ENCODE peak calls at places on chromosomes 5 and 9, in six cellular contexts. One of them, this sample, is unnamed.

GRCh38 chr9:82488702-82489578 is 500.4 kb downstream of the SPATA31D1 start:
- DNase-seq in ovary: no peak
- DNase-seq in LoVo: no peak
- DNase-seq in cardiac muscle cell: peak
- DNase-seq in GM12865: peak
- DNase-seq in heart left ventricle: no peak
- DNase-seq in this sample: no peak

GRCh38 chr9:86909388-86909787 is 37.9 kb downstream of the GAS1 start:
- DNase-seq in cardiac muscle cell: peak
- DNase-seq in GM12865: no peak
- DNase-seq in heart left ventricle: no peak
- DNase-seq in LoVo: no peak
- DNase-seq in ovary: no peak
- DNase-seq in this sample: no peak

GRCh38 chr5:73120222-73121108 is at the start of gene TMEM171:
- DNase-seq in heart left ventricle: no peak
- DNase-seq in GM12865: no peak
- DNase-seq in cardiac muscle cell: peak
- DNase-seq in LoVo: peak
- DNase-seq in ovary: no peak
- DNase-seq in this sample: no peak

GRCh38 chr9:100848731-100849130 is 179.8 kb upstream of the PLPPR1 start:
- DNase-seq in GM12865: no peak
- DNase-seq in heart left ventricle: no peak
- DNase-seq in cardiac muscle cell: peak
- DNase-seq in ovary: no peak
- DNase-seq in LoVo: no peak
- DNase-seq in this sample: no peak

GRCh38 chr9:126647585-126648110 is 33.9 kb downstream of the LMX1B start:
- DNase-seq in heart left ventricle: peak
- DNase-seq in GM12865: no peak
- DNase-seq in ovary: no peak
- DNase-seq in LoVo: no peak
- DNase-seq in cardiac muscle cell: no peak
- DNase-seq in this sample: no peak

GRCh38 chr5:69007726-69008368 is 86.0 kb upstream of the SLC30A5 start:
- DNase-seq in LoVo: peak
- DNase-seq in cardiac muscle cell: peak
- DNase-seq in ovary: peak
- DNase-seq in heart left ventricle: peak
- DNase-seq in GM12865: peak
- DNase-seq in this sample: peak

GRCh38 chr9:14214065-14214684 is 99.8 kb downstream of the NFIB start:
- DNase-seq in LoVo: no peak
- DNase-seq in ovary: no peak
- DNase-seq in heart left ventricle: no peak
- DNase-seq in cardiac muscle cell: no peak
- DNase-seq in GM12865: no peak
- DNase-seq in this sample: peak

GRCh38 chr5:1101991-1102713 is 9.7 kb downstream of the SLC12A7 start:
- DNase-seq in ovary: no peak
- DNase-seq in GM12865: no peak
- DNase-seq in LoVo: no peak
- DNase-seq in heart left ventricle: peak
- DNase-seq in cardiac muscle cell: peak
- DNase-seq in this sample: no peak

GRCh38 chr9:34408173-34408572 is 31.5 kb upstream of the MYORG start:
- DNase-seq in LoVo: no peak
- DNase-seq in cardiac muscle cell: no peak
- DNase-seq in GM12865: no peak
- DNase-seq in ovary: no peak
- DNase-seq in heart left ventricle: no peak
- DNase-seq in this sample: no peak

GRCh38 chr5:10987881-10988504 is 227.0 kb upstream of the DAP start:
- DNase-seq in heart left ventricle: peak
- DNase-seq in LoVo: peak
- DNase-seq in ovary: peak
- DNase-seq in GM12865: peak
- DNase-seq in cardiac muscle cell: peak
- DNase-seq in this sample: peak

GRCh38 chr5:151223447-151224264 is at the start of gene CCDC69:
- DNase-seq in LoVo: peak
- DNase-seq in ovary: peak
- DNase-seq in cardiac muscle cell: peak
- DNase-seq in GM12865: peak
- DNase-seq in heart left ventricle: peak
- DNase-seq in this sample: peak

GRCh38 chr5:157761690-157762611 is 18.4 kb downstream of the LSM11 start:
- DNase-seq in heart left ventricle: no peak
- DNase-seq in cardiac muscle cell: peak
- DNase-seq in GM12865: peak
- DNase-seq in LoVo: peak
- DNase-seq in ovary: no peak
- DNase-seq in this sample: peak

GRCh38 chr5:149604321-149604720 is 23.0 kb downstream of the ARHGEF37 start:
- DNase-seq in cardiac muscle cell: no peak
- DNase-seq in LoVo: no peak
- DNase-seq in GM12865: no peak
- DNase-seq in heart left ventricle: no peak
- DNase-seq in ovary: no peak
- DNase-seq in this sample: no peak

GRCh38 chr5:76422175-76422574 is 19.1 kb downstream of the IQGAP2 start:
- DNase-seq in heart left ventricle: no peak
- DNase-seq in ovary: no peak
- DNase-seq in LoVo: no peak
- DNase-seq in GM12865: no peak
- DNase-seq in cardiac muscle cell: no peak
- DNase-seq in this sample: no peak

GRCh38 chr9:38172601-38173000 is 103.6 kb upstream of the SHB start:
- DNase-seq in GM12865: no peak
- DNase-seq in heart left ventricle: no peak
- DNase-seq in cardiac muscle cell: no peak
- DNase-seq in LoVo: no peak
- DNase-seq in ovary: no peak
- DNase-seq in this sample: no peak

GRCh38 chr9:93200449-93200742 is 16.5 kb downstream of the WNK2 start:
- DNase-seq in cardiac muscle cell: no peak
- DNase-seq in ovary: no peak
- DNase-seq in heart left ventricle: peak
- DNase-seq in GM12865: no peak
- DNase-seq in LoVo: no peak
- DNase-seq in this sample: no peak

GRCh38 chr9:96771124-96771523 is 6.8 kb downstream of the ZNF510 start:
- DNase-seq in GM12865: no peak
- DNase-seq in cardiac muscle cell: no peak
- DNase-seq in ovary: no peak
- DNase-seq in heart left ventricle: no peak
- DNase-seq in LoVo: no peak
- DNase-seq in this sample: no peak

GRCh38 chr9:115864581-115864980 is 289.0 kb upstream of the PAPPA start:
- DNase-seq in GM12865: no peak
- DNase-seq in cardiac muscle cell: no peak
- DNase-seq in heart left ventricle: no peak
- DNase-seq in ovary: no peak
- DNase-seq in LoVo: no peak
- DNase-seq in this sample: no peak

GRCh38 chr5:135140805-135141204 is 106.8 kb upstream of the PITX1 start:
- DNase-seq in cardiac muscle cell: peak
- DNase-seq in heart left ventricle: peak
- DNase-seq in LoVo: peak
- DNase-seq in GM12865: no peak
- DNase-seq in ovary: no peak
- DNase-seq in this sample: no peak

GRCh38 chr5:157286761-157287211 is 20.9 kb downstream of the CYFIP2 start:
- DNase-seq in LoVo: no peak
- DNase-seq in GM12865: no peak
- DNase-seq in cardiac muscle cell: peak
- DNase-seq in heart left ventricle: peak
- DNase-seq in ovary: no peak
- DNase-seq in this sample: no peak

GRCh38 chr5:177300236-177300880 is 3.2 kb downstream of the RAB24 start:
- DNase-seq in heart left ventricle: peak
- DNase-seq in GM12865: peak
- DNase-seq in ovary: no peak
- DNase-seq in cardiac muscle cell: peak
- DNase-seq in LoVo: no peak
- DNase-seq in this sample: peak

GRCh38 chr5:134539732-134540131 is 14.3 kb downstream of the JADE2 start:
- DNase-seq in LoVo: no peak
- DNase-seq in GM12865: no peak
- DNase-seq in heart left ventricle: peak
- DNase-seq in cardiac muscle cell: no peak
- DNase-seq in ovary: no peak
- DNase-seq in this sample: no peak

GRCh38 chr5:120794121-120794520 is 330.0 kb downstream of the PRR16 start:
- DNase-seq in GM12865: no peak
- DNase-seq in heart left ventricle: no peak
- DNase-seq in cardiac muscle cell: no peak
- DNase-seq in LoVo: no peak
- DNase-seq in ovary: no peak
- DNase-seq in this sample: no peak

GRCh38 chr5:159814222-159814621 is 102.1 kb upstream of the ADRA1B start:
- DNase-seq in LoVo: no peak
- DNase-seq in cardiac muscle cell: no peak
- DNase-seq in GM12865: no peak
- DNase-seq in heart left ventricle: no peak
- DNase-seq in ovary: no peak
- DNase-seq in this sample: no peak

GRCh38 chr5:10304932-10305331 is 2.8 kb downstream of the CMBL start:
- DNase-seq in ovary: no peak
- DNase-seq in GM12865: no peak
- DNase-seq in LoVo: no peak
- DNase-seq in heart left ventricle: no peak
- DNase-seq in cardiac muscle cell: no peak
- DNase-seq in this sample: no peak

GRCh38 chr5:137040641-137041340 is 458.3 kb downstream of the SPOCK1 start:
- DNase-seq in cardiac muscle cell: no peak
- DNase-seq in heart left ventricle: no peak
- DNase-seq in LoVo: no peak
- DNase-seq in ovary: no peak
- DNase-seq in GM12865: no peak
- DNase-seq in this sample: no peak